ENCODE peak calls at places on chromosomes 5 and 9, in nine cellular contexts. B is endothelial cell; O is hypothalamus; E is cardiac fibroblast; H is retina; D is naive thymus-derived CD4-positive, alpha-beta T cell; K is BE2C; M is T-helper 2 cell; R is occipital lobe. U is an unnamed sample.

GRCh38 chr9:131323629-131324028 is 34.1 kb downstream of the PLPP7 start:
- DNase-seq in B (no peak), O (no peak), E (no peak), H (no peak), D (no peak), K (no peak), M (no peak), R (no peak), U (no peak)

GRCh38 chr9:25814023-25814422 is 135.8 kb upstream of the TUSC1 start:
- DNase-seq in B (no peak), O (no peak), E (no peak), H (no peak), D (no peak), K (no peak), M (no peak), R (no peak), U (no peak)

GRCh38 chr9:136695955-136696354 is 8.7 kb upstream of the AGPAT2 start:
- DNase-seq in B (no peak), O (no peak), E (no peak), H (no peak), D (no peak), K (no peak), M (no peak), R (no peak), U (no peak)

GRCh38 chr9:88084816-88085215 is 53.5 kb downstream of the SPATA31C2 start:
- DNase-seq in B (no peak), O (no peak), E (no peak), H (no peak), D (no peak), K (no peak), M (no peak), R (no peak), U (no peak)

GRCh38 chr9:124840300-124840833 is 12.9 kb upstream of the WDR38 start:
- DNase-seq in B (peak), O (no peak), E (no peak), H (no peak), D (no peak), K (no peak), M (no peak), R (no peak), U (no peak)

GRCh38 chr5:87121315-87122170 is 146.1 kb upstream of the RASA1 start:
- DNase-seq in B (no peak), O (no peak), E (peak), H (no peak), D (no peak), K (no peak), M (peak), R (peak), U (no peak)

GRCh38 chr5:150206076-150206779 is 16.4 kb downstream of the SLC6A7 start:
- DNase-seq in B (no peak), O (no peak), E (no peak), H (no peak), D (no peak), K (no peak), M (peak), R (no peak), U (no peak)

GRCh38 chr9:19495186-19496028 is 86.6 kb downstream of the ACER2 start:
- DNase-seq in B (no peak), O (no peak), E (no peak), H (no peak), D (no peak), K (no peak), M (no peak), R (no peak), U (no peak)

GRCh38 chr5:19125956-19126713 is 861.9 kb downstream of the CDH18 start:
- DNase-seq in B (no peak), O (no peak), E (no peak), H (no peak), D (no peak), K (no peak), M (no peak), R (no peak), U (no peak)

GRCh38 chr5:57686806-57687205 is 204.2 kb upstream of the ACTBL2 start:
- DNase-seq in B (no peak), O (no peak), E (no peak), H (no peak), D (no peak), K (no peak), M (no peak), R (no peak), U (no peak)

U was measured in posterior cingulate gyrus.